ENCODE peak calls at places on chromosomes 2 and 18, in ten cellular contexts. A is CD4-positive, alpha-beta T cell; S is AG04450; R is Calu3; P is HFFc6; L is glutamatergic neuron; B is keratinocyte; Y is K562; H is cardiac muscle cell; K is breast epithelium. G is an unnamed sample.

GRCh38 chr2:15920696-15921095 is 19.7 kb upstream of the MYCN start:
- DNase-seq in P (no peak), Y (no peak), L (no peak), B (no peak), K (no peak), H (no peak), R (no peak), A (no peak), S (no peak), G (no peak)

GRCh38 chr2:199495147-199495546 is 37.4 kb upstream of the SATB2 start:
- DNase-seq in B (no peak), L (no peak), R (no peak), P (no peak), A (no peak), H (no peak), Y (no peak), S (no peak), K (no peak), G (no peak)

GRCh38 chr2:52558265-52558664 is 1209.3 kb upstream of the CHAC2 start:
- DNase-seq in H (no peak), Y (no peak), P (no peak), B (no peak), A (no peak), K (no peak), S (no peak), R (no peak), L (no peak), G (no peak)

GRCh38 chr2:237978058-237978712 is 11.4 kb downstream of the UBE2F start:
- DNase-seq in B (no peak), A (no peak), S (no peak), L (no peak), R (no peak), H (no peak), Y (peak; percentile 74), K (no peak), P (peak; percentile 10), G (no peak)

GRCh38 chr18:12750076-12750707 is 47.4 kb downstream of the PSMG2 start:
- DNase-seq in H (no peak), B (no peak), Y (no peak), R (no peak), P (no peak), A (no peak), K (no peak), L (no peak), S (no peak), G (no peak)

GRCh38 chr2:11980809-11981208 is 234.4 kb downstream of the LPIN1 start:
- DNase-seq in S (no peak), H (no peak), Y (no peak), A (no peak), K (peak; percentile 63), R (no peak), L (no peak), B (no peak), P (no peak), G (peak; percentile 62)

GRCh38 chr2:203648273-203648672 is 58.2 kb upstream of the CD28 start:
- DNase-seq in H (no peak), S (no peak), Y (no peak), A (no peak), L (no peak), R (no peak), P (no peak), B (no peak), K (no peak), G (no peak)

GRCh38 chr2:113876503-113877387 is 13.1 kb upstream of the ACTR3 start:
- DNase-seq in P (no peak), B (peak; percentile 59), Y (no peak), R (peak; percentile 95), A (peak; percentile 48), L (no peak), S (no peak), H (no peak), K (no peak), G (peak; percentile 39)

GRCh38 chr2:78411284-78411683 is 614.2 kb upstream of the REG3G start:
- DNase-seq in K (no peak), Y (no peak), P (no peak), R (no peak), S (no peak), A (no peak), L (no peak), B (no peak), H (no peak), G (no peak)

GRCh38 chr18:63540131-63540530 is 2.0 kb upstream of the SERPINB12 start:
- DNase-seq in Y (no peak), S (no peak), R (no peak), A (no peak), L (no peak), B (no peak), P (peak; percentile 51), K (no peak), H (no peak), G (peak; percentile 44)

GRCh38 chr18:31931163-31931885 is 11.6 kb downstream of the TRAPPC8 start:
- DNase-seq in P (peak; percentile 55), Y (no peak), R (peak; percentile 12), B (no peak), K (no peak), H (no peak), L (no peak), S (no peak), A (no peak), G (peak; percentile 16)

GRCh38 chr2:37926635-37927034 is 1.5 kb downstream of the RMDN2 start:
- DNase-seq in B (no peak), P (no peak), K (no peak), L (no peak), A (no peak), Y (no peak), R (no peak), S (no peak), H (no peak), G (no peak)

GRCh38 chr2:147177449-147177848 is 667.4 kb upstream of the ACVR2A start:
- DNase-seq in R (no peak), P (no peak), Y (no peak), B (peak; percentile 32), A (no peak), H (no peak), S (no peak), K (no peak), L (no peak), G (no peak)

GRCh38 chr2:9138507-9139085 is 68.0 kb upstream of the ASAP2 start:
- DNase-seq in Y (peak; percentile 57), L (peak; percentile 73), B (no peak), A (no peak), K (no peak), H (peak; percentile 73), S (no peak), P (no peak), R (peak; percentile 17), G (no peak)
- TF ChIP-seq CTCF in Y (peak; percentile 57), L (peak; percentile 46), B (peak; percentile 32), A (no peak), K (no peak), H (peak; percentile 26), S (peak; percentile 44), P (no peak), R (peak; percentile 38), G (peak; percentile 50)

DNA sequence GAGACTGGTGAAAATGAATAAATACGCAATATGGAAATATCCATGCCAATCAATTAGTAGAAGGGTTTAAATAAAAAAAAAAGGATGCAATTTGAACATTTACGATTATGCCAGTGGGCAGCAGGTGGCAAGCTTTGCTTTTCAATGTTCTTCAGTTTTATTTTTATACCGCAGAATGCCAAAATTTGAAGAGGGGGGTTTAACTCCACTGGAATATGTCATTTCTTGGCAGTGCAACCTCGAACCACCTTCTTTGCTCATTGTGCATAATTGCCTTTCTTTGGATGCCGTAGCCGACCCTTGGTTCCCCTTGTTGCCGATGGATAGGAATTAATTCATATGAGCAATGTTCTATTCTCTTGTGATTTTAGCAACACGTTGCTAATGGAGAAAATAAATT is 88.0 kb downstream of the LTBP1 start:
- DNase-seq in B (no peak), H (no peak), R (no peak), K (no peak), P (peak; percentile 47), S (no peak), A (no peak), Y (no peak), L (no peak), G (peak; percentile 74)
- TF ChIP-seq CTCF in B (peak; percentile 44), H (peak; percentile 38), R (peak; percentile 25), K (peak; percentile 33), P (peak; percentile 82), S (peak; percentile 31), A (no peak), Y (peak; percentile 37), L (no peak), G (peak; percentile 47)

DNA sequence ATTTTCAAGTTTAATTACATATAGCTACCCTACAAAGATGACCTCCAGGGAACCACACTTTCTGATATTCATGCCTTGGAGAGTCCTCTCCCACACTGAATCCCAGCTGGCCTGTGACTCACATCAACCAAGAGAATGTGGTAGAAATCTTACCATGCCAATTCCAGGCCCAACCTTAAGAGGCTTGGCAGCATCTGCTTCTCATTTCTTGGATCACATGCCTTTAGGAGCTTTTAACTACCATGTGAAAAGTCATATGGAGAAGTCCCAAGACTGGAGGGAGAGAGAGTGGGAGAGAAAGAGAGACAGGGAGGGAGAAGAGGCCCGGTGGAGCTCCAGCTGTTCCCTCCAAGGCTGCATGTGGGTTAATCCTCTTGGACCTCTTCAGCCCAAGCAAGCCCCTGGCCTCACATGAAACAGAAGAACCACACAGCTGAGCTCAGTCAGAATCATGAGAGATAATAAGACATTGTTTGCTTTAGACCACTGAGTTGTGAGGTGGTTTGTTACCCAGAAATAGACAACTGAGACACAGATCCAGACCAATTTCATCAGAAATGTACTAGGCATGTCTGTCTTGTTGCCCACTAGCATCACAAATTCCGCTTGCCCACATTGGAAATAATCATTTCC is 190.7 kb downstream of the MTCL1 start:
- DNase-seq in Y (no peak), L (no peak), K (no peak), R (no peak), P (peak; percentile 84), H (no peak), B (peak; percentile 13), S (peak; percentile 44), A (no peak), G (peak; percentile 78)
- TF ChIP-seq CTCF in Y (no peak), L (no peak), K (no peak), R (no peak), P (no peak), H (no peak), B (no peak), S (no peak), A (no peak), G (no peak)

GRCh38 chr2:61834893-61835292 is 19.0 kb downstream of the FAM161A start:
- DNase-seq in L (no peak), A (no peak), K (no peak), Y (no peak), P (peak; percentile 18), R (no peak), S (no peak), B (no peak), H (no peak), G (no peak)

GRCh38 chr2:61832183-61832841 is 21.5 kb downstream of the FAM161A start:
- DNase-seq in P (no peak), S (no peak), B (no peak), R (no peak), A (no peak), Y (no peak), L (no peak), H (no peak), K (no peak), G (no peak)

DNA sequence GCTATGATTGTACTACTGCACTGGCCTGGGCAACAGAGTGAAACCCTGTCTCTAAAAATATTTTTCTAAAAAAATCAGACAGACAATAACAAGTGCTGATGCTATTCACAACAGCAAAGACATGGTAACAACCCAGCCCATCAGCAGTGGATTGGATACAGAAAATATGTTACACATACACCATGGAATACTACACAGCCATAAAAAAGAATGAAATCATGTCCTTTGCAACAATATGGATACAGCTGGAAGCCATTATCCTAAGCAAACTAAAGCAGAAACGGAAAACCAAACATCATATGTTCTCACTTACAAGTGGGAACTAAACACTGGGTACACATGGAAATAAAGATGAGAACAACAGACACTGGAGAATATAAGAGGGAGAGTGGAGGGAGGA is 19.9 kb downstream of the FAM161A start:
- DNase-seq in Y (no peak), P (no peak), R (no peak), B (no peak), S (no peak), H (no peak), A (no peak), K (no peak), L (no peak), G (no peak)
- TF ChIP-seq CTCF in Y (no peak), P (no peak), R (no peak), B (no peak), S (no peak), H (no peak), A (no peak), K (no peak), L (no peak), G (no peak)

G was measured in astrocyte of the spinal cord.